ENCODE peak calls at places on chromosomes 12 and 14, in four cellular contexts. C is foreskin fibroblast; Z is stimulated activated CD8-positive, alpha-beta memory T cell treated with anti-CD3 and anti-CD28 coated beads, Interleukin-4, amount 100 ng/mL, for 1 hour; Y is DMS153. K is an unnamed sample.

GRCh38 chr14:100887728-100888335 is 15.7 kb downstream of the RTL1 start:
- DNase-seq in C (no peak), Z (no peak), Y (no peak), K (no peak)

GRCh38 chr12:86376052-86376451 is 119.9 kb upstream of the MGAT4C start:
- DNase-seq in C (no peak), Z (no peak), Y (no peak), K (no peak)

GRCh38 chr14:29169408-29169807 is 402.8 kb downstream of the FOXG1 start:
- DNase-seq in C (no peak), Z (no peak), Y (no peak), K (no peak)

GRCh38 chr12:22658214-22658613 is 33.2 kb downstream of the ETNK1 start:
- DNase-seq in C (peak), Z (no peak), Y (no peak), K (no peak)

GRCh38 chr12:94545937-94546771 is 86.5 kb upstream of the CEP83 start:
- DNase-seq in C (peak), Z (no peak), Y (no peak), K (no peak)

GRCh38 chr14:101501341-101501740 is 60.0 kb upstream of the DIO3 start:
- DNase-seq in C (no peak), Z (no peak), Y (no peak), K (no peak)

GRCh38 chr12:38886064-38886463 is 19.3 kb downstream of the CPNE8 start:
- DNase-seq in C (peak), Z (no peak), Y (no peak), K (no peak)

GRCh38 chr12:75177997-75178396 is 31.6 kb downstream of the KCNC2 start:
- DNase-seq in C (peak), Z (no peak), Y (no peak), K (no peak)

GRCh38 chr14:67620217-67620789 is 583 bp downstream of the ARG2 start:
- DNase-seq in C (peak), Z (no peak), Y (peak), K (no peak)

GRCh38 chr14:93685121-93685520 is 103.2 kb downstream of the PRIMA1 start:
- DNase-seq in C (no peak), Z (no peak), Y (no peak), K (no peak)

GRCh38 chr12:123599721-123600120 is 2.2 kb upstream of the DDX55 start:
- DNase-seq in C (no peak), Z (no peak), Y (no peak), K (no peak)

GRCh38 chr12:93757792-93758694 is 80.9 kb downstream of the CRADD start:
- DNase-seq in C (no peak), Z (no peak), Y (no peak), K (no peak)

GRCh38 chr12:94187351-94187750 is 39.0 kb downstream of the PLXNC1 start:
- DNase-seq in C (peak), Z (no peak), Y (no peak), K (no peak)

GRCh38 chr12:51865757-51866270 is 17.3 kb upstream of the FIGNL2 start:
- DNase-seq in C (no peak), Z (no peak), Y (no peak), K (no peak)

GRCh38 chr12:109550310-109550680 is 23.0 kb downstream of the MMAB start:
- DNase-seq in C (no peak), Z (no peak), Y (no peak), K (no peak)

K was measured in esophagus squamous epithelium.